ENCODE peak calls at places on chromosome 5, in six cellular contexts. One of them, this sample, is unnamed.

GRCh38 chr5:10293907-10294662 is 13.6 kb downstream of the CMBL start:
- DNase-seq in astrocyte: no peak
- DNase-seq in H9: no peak
- DNase-seq in PC-3: no peak
- DNase-seq in suprapubic skin: no peak
- DNase-seq in CD4-positive, alpha-beta T cell: no peak
- DNase-seq in this sample: no peak

GRCh38 chr5:28014779-28015178 is 976.4 kb upstream of the CDH9 start:
- DNase-seq in astrocyte: no peak
- DNase-seq in H9: no peak
- DNase-seq in PC-3: peak; percentile 53
- DNase-seq in suprapubic skin: no peak
- DNase-seq in CD4-positive, alpha-beta T cell: no peak
- DNase-seq in this sample: no peak

GRCh38 chr5:14806452-14806851 is 65.1 kb downstream of the ANKH start:
- DNase-seq in astrocyte: peak; percentile 72
- DNase-seq in H9: no peak
- DNase-seq in PC-3: no peak
- DNase-seq in suprapubic skin: peak; percentile 65
- DNase-seq in CD4-positive, alpha-beta T cell: no peak
- DNase-seq in this sample: no peak

GRCh38 chr5:151072234-151073025 is 8.4 kb downstream of the TNIP1 start:
- DNase-seq in astrocyte: peak; percentile 86
- DNase-seq in H9: no peak
- DNase-seq in PC-3: peak; percentile 90
- DNase-seq in suprapubic skin: no peak
- DNase-seq in CD4-positive, alpha-beta T cell: no peak
- DNase-seq in this sample: no peak

GRCh38 chr5:87944553-87945320 is 323.9 kb downstream of the TMEM161B start:
- DNase-seq in astrocyte: peak; percentile 66
- DNase-seq in H9: peak; percentile 76
- DNase-seq in PC-3: no peak
- DNase-seq in suprapubic skin: peak; percentile 58
- DNase-seq in CD4-positive, alpha-beta T cell: no peak
- DNase-seq in this sample: no peak

GRCh38 chr5:16842916-16843315 is 93.2 kb downstream of the MYO10 start:
- DNase-seq in astrocyte: peak; percentile 57
- DNase-seq in H9: no peak
- DNase-seq in PC-3: no peak
- DNase-seq in suprapubic skin: no peak
- DNase-seq in CD4-positive, alpha-beta T cell: no peak
- DNase-seq in this sample: no peak

GRCh38 chr5:31859096-31859495 is 220.2 kb downstream of the PDZD2 start:
- DNase-seq in astrocyte: no peak
- DNase-seq in H9: no peak
- DNase-seq in PC-3: no peak
- DNase-seq in suprapubic skin: no peak
- DNase-seq in CD4-positive, alpha-beta T cell: no peak
- DNase-seq in this sample: no peak

GRCh38 chr5:139075066-139076050 is 122.8 kb downstream of the SIL1 start:
- DNase-seq in astrocyte: no peak
- DNase-seq in H9: no peak
- DNase-seq in PC-3: no peak
- DNase-seq in suprapubic skin: no peak
- DNase-seq in CD4-positive, alpha-beta T cell: no peak
- DNase-seq in this sample: no peak

GRCh38 chr5:137231535-137231934 is 267.6 kb downstream of the SPOCK1 start:
- DNase-seq in astrocyte: peak; percentile 47
- DNase-seq in H9: no peak
- DNase-seq in PC-3: peak; percentile 69
- DNase-seq in suprapubic skin: no peak
- DNase-seq in CD4-positive, alpha-beta T cell: no peak
- DNase-seq in this sample: no peak

GRCh38 chr5:177453852-177454396 is 7.3 kb downstream of the PRR7 start:
- DNase-seq in astrocyte: no peak
- DNase-seq in H9: no peak
- DNase-seq in PC-3: no peak
- DNase-seq in suprapubic skin: no peak
- DNase-seq in CD4-positive, alpha-beta T cell: no peak
- DNase-seq in this sample: no peak

GRCh38 chr5:149581931-149582768 is 852 bp downstream of the ARHGEF37 start:
- DNase-seq in astrocyte: no peak
- DNase-seq in H9: peak; percentile 65
- DNase-seq in PC-3: peak; percentile 43
- DNase-seq in suprapubic skin: no peak
- DNase-seq in CD4-positive, alpha-beta T cell: no peak
- DNase-seq in this sample: no peak

GRCh38 chr5:172722309-172722815 is 48.6 kb downstream of the DUSP1 start:
- DNase-seq in astrocyte: no peak
- DNase-seq in H9: no peak
- DNase-seq in PC-3: no peak
- DNase-seq in suprapubic skin: no peak
- DNase-seq in CD4-positive, alpha-beta T cell: no peak
- DNase-seq in this sample: no peak

GRCh38 chr5:7634837-7635236 is 216.1 kb downstream of the CFAP90 start:
- DNase-seq in astrocyte: no peak
- DNase-seq in H9: no peak
- DNase-seq in PC-3: no peak
- DNase-seq in suprapubic skin: no peak
- DNase-seq in CD4-positive, alpha-beta T cell: no peak
- DNase-seq in this sample: no peak

GRCh38 chr5:149596712-149597111 is 15.4 kb downstream of the ARHGEF37 start:
- DNase-seq in astrocyte: no peak
- DNase-seq in H9: no peak
- DNase-seq in PC-3: no peak
- DNase-seq in suprapubic skin: no peak
- DNase-seq in CD4-positive, alpha-beta T cell: no peak
- DNase-seq in this sample: no peak

GRCh38 chr5:129670944-129671343 is 77.0 kb upstream of the MINAR2 start:
- DNase-seq in astrocyte: peak; percentile 62
- DNase-seq in H9: no peak
- DNase-seq in PC-3: peak; percentile 61
- DNase-seq in suprapubic skin: no peak
- DNase-seq in CD4-positive, alpha-beta T cell: no peak
- DNase-seq in this sample: no peak

GRCh38 chr5:110590187-110590586 is 136.3 kb downstream of the TMEM232 start:
- DNase-seq in astrocyte: peak; percentile 13
- DNase-seq in H9: no peak
- DNase-seq in PC-3: peak; percentile 52
- DNase-seq in suprapubic skin: no peak
- DNase-seq in CD4-positive, alpha-beta T cell: no peak
- DNase-seq in this sample: no peak

GRCh38 chr5:22341406-22341805 is 511.7 kb downstream of the CDH12 start:
- DNase-seq in astrocyte: no peak
- DNase-seq in H9: no peak
- DNase-seq in PC-3: no peak
- DNase-seq in suprapubic skin: no peak
- DNase-seq in CD4-positive, alpha-beta T cell: no peak
- DNase-seq in this sample: no peak

GRCh38 chr5:132877938-132878337 is 4.5 kb downstream of the LEAP2 start:
- DNase-seq in astrocyte: peak; percentile 65
- DNase-seq in H9: no peak
- DNase-seq in PC-3: peak; percentile 16
- DNase-seq in suprapubic skin: no peak
- DNase-seq in CD4-positive, alpha-beta T cell: no peak
- DNase-seq in this sample: no peak

GRCh38 chr5:134146651-134147544 is 29.9 kb downstream of the SKP1 start:
- DNase-seq in astrocyte: no peak
- DNase-seq in H9: no peak
- DNase-seq in PC-3: peak; percentile 12
- DNase-seq in suprapubic skin: no peak
- DNase-seq in CD4-positive, alpha-beta T cell: no peak
- DNase-seq in this sample: no peak

GRCh38 chr5:10527281-10527950 is 36.5 kb upstream of the ANKRD33B start:
- DNase-seq in astrocyte: peak; percentile 76
- DNase-seq in H9: no peak
- DNase-seq in PC-3: no peak
- DNase-seq in suprapubic skin: no peak
- DNase-seq in CD4-positive, alpha-beta T cell: no peak
- DNase-seq in this sample: peak; percentile 25

GRCh38 chr5:852431-853401 is 1.9 kb upstream of the ZDHHC11 start:
- DNase-seq in astrocyte: no peak
- DNase-seq in H9: no peak
- DNase-seq in PC-3: no peak
- DNase-seq in suprapubic skin: peak; percentile 55
- DNase-seq in CD4-positive, alpha-beta T cell: no peak
- DNase-seq in this sample: peak; percentile 70

GRCh38 chr5:71862661-71863060 is 143.6 kb downstream of the CARTPT start:
- DNase-seq in astrocyte: no peak
- DNase-seq in H9: no peak
- DNase-seq in PC-3: no peak
- DNase-seq in suprapubic skin: no peak
- DNase-seq in CD4-positive, alpha-beta T cell: no peak
- DNase-seq in this sample: no peak

GRCh38 chr5:133827001-133827400 is 141.4 kb downstream of the C5orf15 start:
- DNase-seq in astrocyte: no peak
- DNase-seq in H9: no peak
- DNase-seq in PC-3: no peak
- DNase-seq in suprapubic skin: peak; percentile 40
- DNase-seq in CD4-positive, alpha-beta T cell: no peak
- DNase-seq in this sample: peak; percentile 38

GRCh38 chr5:171201285-171201684 is 107.8 kb upstream of the TLX3 start:
- DNase-seq in astrocyte: no peak
- DNase-seq in H9: no peak
- DNase-seq in PC-3: no peak
- DNase-seq in suprapubic skin: no peak
- DNase-seq in CD4-positive, alpha-beta T cell: no peak
- DNase-seq in this sample: no peak

GRCh38 chr5:62790348-62790747 is 211.7 kb downstream of the LRRC70 start:
- DNase-seq in astrocyte: no peak
- DNase-seq in H9: no peak
- DNase-seq in PC-3: no peak
- DNase-seq in suprapubic skin: no peak
- DNase-seq in CD4-positive, alpha-beta T cell: no peak
- DNase-seq in this sample: no peak

GRCh38 chr5:97923496-97923895 is 740.4 kb upstream of the RIOK2 start:
- DNase-seq in astrocyte: no peak
- DNase-seq in H9: no peak
- DNase-seq in PC-3: peak; percentile 26
- DNase-seq in suprapubic skin: no peak
- DNase-seq in CD4-positive, alpha-beta T cell: no peak
- DNase-seq in this sample: no peak

DNA sequence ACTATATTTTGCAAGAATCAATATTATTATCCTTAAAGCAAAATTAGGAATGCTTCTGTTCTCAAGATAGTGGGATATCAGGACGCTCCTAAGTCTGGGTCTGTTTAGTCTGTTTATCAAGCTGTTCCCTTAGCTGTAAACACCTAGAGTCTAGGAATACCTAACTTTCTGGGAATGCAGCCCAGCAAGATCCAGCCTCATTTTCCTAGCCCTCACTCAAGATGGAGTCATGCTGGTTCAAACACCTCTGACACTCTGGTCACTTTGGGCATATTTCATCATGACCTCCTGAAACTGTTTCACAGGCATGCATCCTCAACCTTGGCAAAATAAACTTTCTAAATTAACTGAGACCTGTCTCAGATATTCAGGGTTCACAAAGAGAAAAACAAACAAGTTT is 14.4 kb upstream of the MRPS30 start:
- DNase-seq in astrocyte: no peak
- DNase-seq in H9: no peak
- DNase-seq in PC-3: no peak
- DNase-seq in suprapubic skin: no peak
- DNase-seq in CD4-positive, alpha-beta T cell: no peak
- DNase-seq in this sample: no peak
- H3K9me3 ChIP-seq in astrocyte: no peaks in the 10 kb centered on the region
- H3K9me3 ChIP-seq in H9: peaks cover 19% of the 10 kb centered on the region
- H3K9me3 ChIP-seq in PC-3: no peaks in the 10 kb centered on the region
- H3K9me3 ChIP-seq in suprapubic skin: peaks cover 14% of the 10 kb centered on the region
- H3K9me3 ChIP-seq in CD4-positive, alpha-beta T cell: peaks cover 20% of the 10 kb centered on the region
- H3K9me3 ChIP-seq in this sample: peaks cover 5% of the 10 kb centered on the region

GRCh38 chr5:75824323-75824722 is 107.1 kb upstream of the POC5 start:
- DNase-seq in astrocyte: no peak
- DNase-seq in H9: no peak
- DNase-seq in PC-3: no peak
- DNase-seq in suprapubic skin: no peak
- DNase-seq in CD4-positive, alpha-beta T cell: no peak
- DNase-seq in this sample: no peak
- H3K9me3 ChIP-seq in astrocyte: no peaks in the 10 kb centered on the region
- H3K9me3 ChIP-seq in H9: no peaks in the 10 kb centered on the region
- H3K9me3 ChIP-seq in PC-3: no peaks in the 10 kb centered on the region
- H3K9me3 ChIP-seq in suprapubic skin: no peaks in the 10 kb centered on the region
- H3K9me3 ChIP-seq in CD4-positive, alpha-beta T cell: no peaks in the 10 kb centered on the region
- H3K9me3 ChIP-seq in this sample: no peaks in the 10 kb centered on the region

DNA sequence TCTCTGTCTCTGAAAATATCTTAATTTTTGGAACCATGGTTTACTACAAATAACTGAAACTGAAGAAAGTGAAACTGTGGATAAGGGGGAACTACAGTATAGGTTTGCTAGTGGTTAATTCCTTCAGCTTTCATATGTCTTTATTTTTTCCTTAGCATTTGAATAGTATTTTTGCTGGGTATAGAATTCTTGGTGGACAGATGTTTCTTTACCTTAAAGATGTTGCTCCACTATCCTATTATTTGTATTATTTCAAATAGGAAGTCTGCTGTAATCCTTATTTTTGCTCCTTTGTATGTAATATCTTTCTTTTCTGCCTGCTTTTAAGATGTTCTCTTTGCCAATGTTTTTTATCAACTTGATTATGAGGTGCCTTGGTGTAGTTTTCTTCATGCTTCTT is 152.9 kb upstream of the ISL1 start:
- DNase-seq in astrocyte: no peak
- DNase-seq in H9: no peak
- DNase-seq in PC-3: no peak
- DNase-seq in suprapubic skin: no peak
- DNase-seq in CD4-positive, alpha-beta T cell: no peak
- DNase-seq in this sample: no peak
- H3K9me3 ChIP-seq in astrocyte: peaks cover 2% of the 10 kb centered on the region
- H3K9me3 ChIP-seq in H9: no peaks in the 10 kb centered on the region
- H3K9me3 ChIP-seq in PC-3: no peaks in the 10 kb centered on the region
- H3K9me3 ChIP-seq in suprapubic skin: no peaks in the 10 kb centered on the region
- H3K9me3 ChIP-seq in CD4-positive, alpha-beta T cell: peaks cover 13% of the 10 kb centered on the region
- H3K9me3 ChIP-seq in this sample: no peaks in the 10 kb centered on the region

GRCh38 chr5:8956659-8957058 is 589.2 kb downstream of the SEMA5A start:
- DNase-seq in astrocyte: no peak
- DNase-seq in H9: no peak
- DNase-seq in PC-3: no peak
- DNase-seq in suprapubic skin: no peak
- DNase-seq in CD4-positive, alpha-beta T cell: no peak
- DNase-seq in this sample: no peak

GRCh38 chr5:8961956-8962355 is 583.9 kb downstream of the SEMA5A start:
- DNase-seq in astrocyte: no peak
- DNase-seq in H9: no peak
- DNase-seq in PC-3: no peak
- DNase-seq in suprapubic skin: no peak
- DNase-seq in CD4-positive, alpha-beta T cell: no peak
- DNase-seq in this sample: no peak

GRCh38 chr5:8958602-8959001 is 587.3 kb downstream of the SEMA5A start:
- DNase-seq in astrocyte: no peak
- DNase-seq in H9: no peak
- DNase-seq in PC-3: no peak
- DNase-seq in suprapubic skin: no peak
- DNase-seq in CD4-positive, alpha-beta T cell: no peak
- DNase-seq in this sample: no peak

DNA sequence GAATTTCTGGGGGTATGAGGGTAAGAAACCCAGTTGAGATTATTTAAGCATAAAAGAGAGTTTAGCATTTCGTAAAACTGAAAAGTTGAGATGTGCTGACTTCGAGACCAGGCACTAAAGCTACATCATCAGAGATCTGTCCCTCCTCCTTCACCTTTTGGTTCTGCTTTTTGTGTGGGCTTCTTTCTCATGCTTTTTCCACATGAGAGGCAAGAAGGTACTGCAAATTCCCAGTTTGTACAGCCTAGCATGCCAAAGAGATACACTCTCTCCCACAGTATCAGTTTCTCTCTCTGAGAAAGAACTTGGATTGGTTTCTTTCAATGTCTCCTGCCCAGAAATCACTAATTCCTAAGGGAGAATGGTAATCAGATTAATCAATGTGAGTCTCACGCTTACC is 584.7 kb downstream of the SEMA5A start:
- DNase-seq in astrocyte: no peak
- DNase-seq in H9: no peak
- DNase-seq in PC-3: no peak
- DNase-seq in suprapubic skin: no peak
- DNase-seq in CD4-positive, alpha-beta T cell: no peak
- DNase-seq in this sample: no peak
- H3K9me3 ChIP-seq in astrocyte: no peaks in the 10 kb centered on the region
- H3K9me3 ChIP-seq in H9: no peaks in the 10 kb centered on the region
- H3K9me3 ChIP-seq in PC-3: no peaks in the 10 kb centered on the region
- H3K9me3 ChIP-seq in suprapubic skin: no peaks in the 10 kb centered on the region
- H3K9me3 ChIP-seq in CD4-positive, alpha-beta T cell: no peaks in the 10 kb centered on the region
- H3K9me3 ChIP-seq in this sample: no peaks in the 10 kb centered on the region